ENCODE peak calls at places on chromosome 18, in five cellular contexts. A is K562, M is AG04449, U is transverse colon, O is ovary. X is an unnamed sample.

GRCh38 chr18:43935051-43935412 is 657.7 kb upstream of the SYT4 start:
- DNase-seq in M (no peak), U (no peak), O (no peak), A (no peak), X (peak; percentile 87)

GRCh38 chr18:22172594-22173049 is 3.2 kb downstream of the GATA6 start:
- DNase-seq in M (no peak), U (no peak), O (peak; percentile 43), A (no peak), X (no peak)

GRCh38 chr18:25345432-25345831 is 6.5 kb downstream of the ZNF521 start:
- DNase-seq in A (no peak), M (no peak), O (no peak), U (no peak), X (peak; percentile 42)

GRCh38 chr18:63553117-63553516 is 10.9 kb downstream of the SERPINB12 start:
- DNase-seq in U (no peak), A (no peak), O (no peak), M (peak; percentile 95), X (peak; percentile 17)

GRCh38 chr18:64208531-64208930 is 59.6 kb upstream of the LINC00305 start:
- DNase-seq in A (no peak), U (no peak), O (no peak), M (no peak), X (no peak)

GRCh38 chr18:46641917-46642316 is 15.1 kb downstream of the LOXHD1 start:
- DNase-seq in M (no peak), A (no peak), U (no peak), O (no peak), X (no peak)

GRCh38 chr18:12585218-12585617 is 72.7 kb downstream of the SPIRE1 start:
- DNase-seq in M (no peak), U (no peak), O (no peak), A (no peak), X (no peak)

GRCh38 chr18:78100189-78100588 is 850.5 kb downstream of the GALR1 start:
- DNase-seq in M (no peak), A (no peak), U (no peak), O (no peak), X (no peak)

GRCh38 chr18:23689616-23690504 is 607 bp downstream of the LAMA3 start:
- DNase-seq in M (no peak), O (peak; percentile 38), U (no peak), A (no peak), X (no peak)

GRCh38 chr18:25074925-25075693 is 276.9 kb downstream of the ZNF521 start:
- DNase-seq in O (no peak), A (no peak), M (no peak), U (no peak), X (no peak)

GRCh38 chr18:39620551-39621168 is 2055.1 kb upstream of the CELF4 start:
- DNase-seq in A (no peak), U (no peak), O (no peak), M (no peak), X (no peak)

GRCh38 chr18:48904086-48904485 is 46.7 kb downstream of the SMAD7 start:
- DNase-seq in O (no peak), A (no peak), M (no peak), U (no peak), X (no peak)

GRCh38 chr18:79576686-79577351 is 102.8 kb upstream of the CTDP1 start:
- DNase-seq in U (peak; percentile 10), A (no peak), M (no peak), O (peak; percentile 87), X (no peak)

GRCh38 chr18:45456076-45457066 is 158.9 kb upstream of the SLC14A2 start:
- DNase-seq in M (no peak), A (no peak), O (no peak), U (no peak), X (no peak)

GRCh38 chr18:36757081-36757480 is 71.7 kb downstream of the TPGS2 start:
- DNase-seq in A (peak; percentile 55), U (no peak), M (peak; percentile 49), O (no peak), X (peak; percentile 59)

GRCh38 chr18:49751427-49752094 is 61.8 kb downstream of the ACAA2 start:
- DNase-seq in M (no peak), U (no peak), A (no peak), O (no peak), X (no peak)

GRCh38 chr18:31587538-31587937 is 4.1 kb upstream of the TTR start:
- DNase-seq in U (no peak), O (no peak), A (no peak), M (no peak), X (no peak)

GRCh38 chr18:6414723-6415362 is at the start of gene L3MBTL4:
- DNase-seq in O (peak; percentile 76), M (no peak), A (no peak), U (peak; percentile 58), X (no peak)

GRCh38 chr18:70004698-70005097 is 57.0 kb upstream of the CD226 start:
- DNase-seq in M (no peak), U (no peak), A (no peak), O (no peak), X (no peak)

GRCh38 chr18:13680612-13681011 is 45.7 kb downstream of the FAM210A start:
- DNase-seq in U (no peak), M (no peak), O (no peak), A (peak; percentile 39), X (no peak)

GRCh38 chr18:59918320-59918755 is 18.5 kb downstream of the PMAIP1 start:
- DNase-seq in M (no peak), A (peak; percentile 85), O (no peak), U (peak; percentile 55), X (no peak)

GRCh38 chr18:71784777-71785176 is 759.4 kb downstream of the CBLN2 start:
- DNase-seq in A (peak; percentile 2), M (no peak), O (no peak), U (no peak), X (no peak)

GRCh38 chr18:68181956-68182355 is 533.0 kb downstream of the TMX3 start:
- DNase-seq in U (no peak), A (no peak), O (no peak), M (no peak), X (no peak)

GRCh38 chr18:32469190-32469611 is 1.5 kb downstream of the GAREM1 start:
- DNase-seq in A (peak; percentile 4), M (no peak), U (peak; percentile 41), O (peak; percentile 23), X (no peak)

GRCh38 chr18:69958422-69958821 is 10.7 kb upstream of the CD226 start:
- DNase-seq in O (no peak), A (no peak), U (no peak), M (no peak), X (no peak)

GRCh38 chr18:28039078-28039477 is 137.9 kb downstream of the CDH2 start:
- DNase-seq in O (no peak), M (no peak), A (no peak), U (no peak), X (peak; percentile 5)

GRCh38 chr18:78525364-78526111 is 454.1 kb upstream of the SALL3 start:
- DNase-seq in O (no peak), U (no peak), M (no peak), A (no peak), X (no peak)

GRCh38 chr18:76349067-76349715 is 145.9 kb downstream of the ZNF516 start:
- DNase-seq in A (peak; percentile 68), U (peak; percentile 66), M (no peak), O (peak; percentile 78), X (peak; percentile 43)

GRCh38 chr18:58390399-58390798 is 238.5 kb downstream of the ALPK2 start:
- DNase-seq in O (no peak), A (no peak), U (no peak), M (no peak), X (no peak)

GRCh38 chr18:58391113-58391892 is 237.6 kb downstream of the ALPK2 start:
- DNase-seq in O (no peak), A (no peak), M (no peak), U (no peak), X (no peak)

GRCh38 chr18:58392336-58393000 is 236.4 kb downstream of the ALPK2 start:
- DNase-seq in M (no peak), O (no peak), A (no peak), U (no peak), X (no peak)

GRCh38 chr18:58393295-58393694 is 235.6 kb downstream of the ALPK2 start:
- DNase-seq in O (no peak), M (no peak), U (no peak), A (no peak), X (no peak)

DNA sequence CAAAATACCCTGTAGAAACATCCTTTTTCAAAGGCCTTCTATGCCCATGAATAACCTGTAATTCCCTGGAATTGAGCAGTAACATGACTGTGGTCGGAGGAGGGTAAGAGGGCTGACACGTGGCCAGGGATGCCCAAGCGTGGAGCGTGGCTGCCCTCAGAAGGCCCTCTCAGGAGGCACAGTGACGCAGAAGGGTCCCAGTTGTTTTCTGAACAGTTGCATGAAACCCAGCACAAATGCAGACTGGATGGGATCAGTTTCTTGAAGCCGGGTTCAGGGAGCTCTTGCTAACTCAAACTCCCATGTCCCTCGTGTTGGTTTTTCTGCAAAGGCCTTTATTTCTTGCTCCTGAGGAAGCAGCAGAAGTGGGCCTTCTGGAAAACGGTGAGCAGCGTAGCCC is 237.0 kb downstream of the ALPK2 start:
- DNase-seq in A (no peak), M (no peak), O (no peak), U (no peak), X (no peak)
- TF ChIP-seq CTCF in A (no peak), M (no peak), O (no peak), U (no peak), X (no peak)

GRCh38 chr18:73331212-73331772 is 463.5 kb upstream of the NETO1 start:
- DNase-seq in M (no peak), U (no peak), O (no peak), A (no peak), X (no peak)
- H3K4me3 ChIP-seq in M (no peak overlapping the region), U (no peak overlapping the region), O (no peak overlapping the region), A (no peak overlapping the region), X (no peak overlapping the region)

DNA sequence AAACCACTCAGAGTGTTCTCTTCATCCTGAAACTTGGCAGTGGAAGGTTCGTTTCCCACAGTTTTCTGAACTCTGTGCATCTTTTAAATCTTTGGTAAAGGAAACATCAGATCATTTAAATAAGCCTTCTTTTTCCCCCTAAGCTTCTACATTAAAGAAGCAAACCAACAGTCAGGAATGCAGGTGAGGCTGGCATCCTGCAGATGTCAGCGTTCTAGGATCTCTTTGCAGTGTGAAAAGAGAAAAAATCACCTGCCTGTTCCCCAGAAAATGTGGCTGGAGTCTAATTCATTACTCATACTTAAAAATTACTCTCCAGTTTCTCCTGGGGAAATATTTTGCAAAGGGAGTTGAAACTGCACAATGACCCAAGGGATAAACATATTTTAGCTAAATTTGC is 64.5 kb upstream of the ZCCHC2 start:
- DNase-seq in O (no peak), A (no peak), U (no peak), M (no peak), X (no peak)
- TF ChIP-seq CTCF in O (no peak), A (no peak), U (no peak), M (no peak), X (no peak)

DNA sequence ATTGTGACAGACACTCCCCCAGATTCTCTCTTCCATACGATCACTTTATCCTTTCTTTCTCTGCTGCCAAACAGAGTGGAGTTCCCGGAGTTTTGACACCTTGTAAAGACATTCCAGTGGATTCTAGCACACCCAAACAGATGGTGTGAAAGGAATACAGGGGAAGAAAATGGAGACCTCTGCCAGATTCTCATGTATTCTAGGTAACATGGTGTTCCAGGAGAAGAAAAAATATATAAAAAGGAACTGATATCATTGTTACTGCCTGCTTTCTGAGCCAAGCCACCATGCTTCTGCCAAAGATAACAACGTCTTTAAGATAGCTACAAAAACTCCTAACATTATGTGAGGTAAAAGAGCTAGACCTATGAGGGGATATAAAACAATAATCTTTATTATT is 136.5 kb downstream of the TXNL1 start:
- DNase-seq in A (no peak), O (no peak), M (no peak), U (no peak), X (no peak)
- H3K4me3 ChIP-seq in A (no peak overlapping the region), O (no peak overlapping the region), M (no peak overlapping the region), U (no peak overlapping the region), X (no peak overlapping the region)